ENCODE peak calls at places on chromosomes 4 and X, in nine cellular contexts. I is mammary epithelial cell; T is uterus; B is tibial artery; A is CD8-positive, alpha-beta memory T cell; F is keratinocyte; W is right lobe of liver; C is GM23248; R is heart left ventricle. D is an unnamed sample. For H3K4me1, the result is how much of the 10 kb centered on the place peaks cover.

GRCh38 chrX:41189156-41189555 is 103.9 kb downstream of the USP9X start:
- DNase-seq in A (no peak), C (no peak), W (no peak), T (no peak), B (no peak), F (no peak), R (no peak), I (no peak), D (no peak)

GRCh38 chr4:121138014-121138413 is 26.1 kb downstream of the TNIP3 start:
- DNase-seq in A (no peak), F (no peak), W (no peak), C (no peak), T (no peak), I (no peak), R (no peak), B (no peak), D (no peak)

GRCh38 chr4:76546282-76547166 is 111.5 kb downstream of the SHROOM3 start:
- DNase-seq in C (peak), A (no peak), B (no peak), F (no peak), I (peak), R (no peak), W (no peak), T (no peak), D (peak)

GRCh38 chr4:87152310-87153061 is 67.9 kb downstream of the KLHL8 start:
- DNase-seq in T (no peak), C (no peak), R (no peak), W (no peak), I (no peak), A (no peak), F (no peak), B (no peak), D (no peak)

GRCh38 chrX:121010218-121010617 is 24.7 kb upstream of the CT47A1 start:
- DNase-seq in B (no peak), F (no peak), I (no peak), R (no peak), W (no peak), C (peak), T (no peak), A (no peak), D (no peak)

GRCh38 chr4:104421576-104421975 is 73.1 kb downstream of the CXXC4 start:
- DNase-seq in C (no peak), W (no peak), R (no peak), F (no peak), T (no peak), I (no peak), A (no peak), B (no peak), D (no peak)

GRCh38 chr4:128823025-128823661 is 13.6 kb downstream of the JADE1 start:
- DNase-seq in A (no peak), R (no peak), F (peak), B (no peak), T (no peak), I (peak), C (peak), W (no peak), D (no peak)

GRCh38 chr4:28890949-28891348 is 1829.2 kb upstream of the PCDH7 start:
- DNase-seq in I (no peak), B (no peak), T (no peak), F (no peak), A (no peak), R (no peak), W (no peak), C (no peak), D (no peak)

GRCh38 chr4:126386512-126386911 is 1071.8 kb downstream of the FAT4 start:
- DNase-seq in A (no peak), I (peak), W (no peak), B (no peak), C (no peak), F (no peak), T (no peak), R (no peak), D (no peak)

GRCh38 chr4:166839615-166840251 is 394.6 kb downstream of the SPOCK3 start:
- DNase-seq in R (no peak), T (no peak), W (no peak), A (no peak), B (no peak), F (no peak), C (no peak), I (no peak), D (no peak)

GRCh38 chrX:57528670-57529255 is 63.0 kb upstream of the ZXDB start:
- DNase-seq in A (no peak), I (peak), T (no peak), C (peak), F (no peak), B (no peak), W (no peak), R (no peak), D (no peak)

GRCh38 chr4:176563591-176563990 is 229.1 kb downstream of the VEGFC start:
- DNase-seq in I (no peak), B (no peak), C (peak), T (no peak), F (no peak), R (no peak), A (no peak), W (no peak), D (no peak)

GRCh38 chr4:108240356-108240755 is 71.6 kb upstream of the LEF1 start:
- DNase-seq in C (no peak), T (no peak), B (no peak), I (peak), R (no peak), A (no peak), F (no peak), W (no peak), D (no peak)

GRCh38 chr4:2243682-2244380 is 1.9 kb upstream of the HAUS3 start:
- DNase-seq in A (no peak), I (no peak), T (peak), C (peak), W (peak), R (no peak), B (peak), F (no peak), D (peak)

GRCh38 chr4:15368906-15369305 is 58.9 kb upstream of the C1QTNF7 start:
- DNase-seq in B (no peak), C (peak), W (no peak), I (peak), A (no peak), T (no peak), F (no peak), R (no peak), D (no peak)

GRCh38 chr4:186979966-186980745 is 256.5 kb upstream of the FAT1 start:
- DNase-seq in W (no peak), R (no peak), T (no peak), C (no peak), B (no peak), A (no peak), F (no peak), I (no peak), D (no peak)

GRCh38 chr4:184190711-184191110 is 27.0 kb downstream of the ENPP6 start:
- DNase-seq in C (no peak), T (no peak), B (no peak), W (no peak), R (no peak), I (no peak), F (no peak), A (no peak), D (no peak)

GRCh38 chrX:135396109-135396508 is 25.6 kb upstream of the SMIM10L2A start:
- DNase-seq in I (peak), R (no peak), T (no peak), F (no peak), C (peak), B (no peak), A (no peak), W (no peak), D (no peak)

GRCh38 chr4:165872443-165873297 is at the start of gene TLL1:
- DNase-seq in I (peak), A (no peak), C (no peak), R (no peak), T (no peak), W (no peak), B (no peak), F (no peak), D (no peak)

GRCh38 chr4:147854154-147854553 is 122.3 kb downstream of the ARHGAP10 start:
- DNase-seq in I (no peak), W (no peak), B (no peak), T (no peak), F (no peak), A (no peak), C (peak), R (no peak), D (no peak)

GRCh38 chr4:168831585-168831918 is 178.5 kb downstream of the CBR4 start:
- DNase-seq in F (no peak), T (no peak), I (no peak), A (no peak), R (no peak), C (peak), W (no peak), B (no peak), D (no peak)

GRCh38 chr4:168589154-168589553 is 92.3 kb downstream of the PALLD start:
- DNase-seq in W (no peak), T (no peak), F (peak), A (no peak), R (no peak), B (no peak), C (peak), I (peak), D (no peak)

DNA sequence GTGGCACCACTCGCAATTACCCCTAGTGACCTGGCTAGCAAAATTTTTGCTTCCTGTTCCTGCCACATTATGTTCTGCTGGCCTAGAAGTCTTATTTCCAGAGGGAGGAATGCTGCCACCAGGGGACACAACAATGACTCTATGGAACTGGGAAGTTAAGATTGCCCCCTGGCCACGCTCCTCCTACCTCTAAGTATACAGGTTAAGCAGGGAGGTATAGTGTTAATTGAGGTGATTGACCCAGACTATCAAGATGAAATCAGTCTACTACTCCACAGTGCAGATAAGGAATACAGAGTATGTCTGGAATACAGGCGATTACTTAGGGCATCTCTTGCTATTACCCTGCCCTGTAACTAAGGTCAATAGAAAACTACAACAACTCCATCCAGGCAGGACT is 48.8 kb upstream of the SMARCAD1 start:
- DNase-seq in C (no peak), A (no peak), I (no peak), W (no peak), R (no peak), T (no peak), B (no peak), F (no peak), D (no peak)
- H3K4me1 ChIP-seq in C (under half), A (under half), I (under half), W (under half), R (under half), T (under half), B (under half), F (under half), D (under half)

GRCh38 chr4:69323284-69323683 is 43.0 kb downstream of the UGT2B28 start:
- DNase-seq in B (no peak), W (no peak), A (no peak), R (no peak), T (no peak), I (no peak), C (peak), F (no peak), D (no peak)

GRCh38 chr4:69322055-69322454 is 41.8 kb downstream of the UGT2B28 start:
- DNase-seq in W (no peak), T (no peak), A (no peak), F (no peak), I (peak), C (peak), B (no peak), R (no peak), D (no peak)

GRCh38 chr4:69321153-69321729 is 41.0 kb downstream of the UGT2B28 start:
- DNase-seq in C (no peak), A (no peak), R (no peak), B (no peak), I (peak), F (no peak), W (peak), T (no peak), D (no peak)
- H3K27ac ChIP-seq in C (no peak), A (peak), R (no peak), B (no peak), I (no peak), F (no peak), W (no peak), T (no peak), D (no peak)

GRCh38 chrX:53114864-53115549 is 21.1 kb downstream of the KANTR start:
- DNase-seq in T (no peak), W (no peak), F (no peak), I (no peak), R (no peak), C (no peak), A (no peak), B (no peak), D (no peak)
- H3K4me1 ChIP-seq in T (under half), W (under half), F (under half), I (under half), R (under half), C (under half), A (under half), B (under half), D (under half)

GRCh38 chrX:47595701-47596655 is 13.7 kb downstream of the TIMP1 start:
- DNase-seq in C (peak), F (no peak), R (no peak), T (no peak), A (no peak), I (no peak), W (no peak), B (no peak), D (no peak)
- H3K27ac ChIP-seq in C (no peak), F (no peak), R (peak), T (no peak), A (no peak), I (no peak), W (no peak), B (peak), D (no peak)

GRCh38 chrX:112852850-112853249 is 12.2 kb upstream of the AMOT start:
- DNase-seq in W (no peak), B (no peak), I (no peak), C (no peak), A (no peak), R (no peak), F (no peak), T (no peak), D (no peak)
- H3K4me1 ChIP-seq in W (under half), B (under half), I (under half), C (under half), A (under half), R (under half), F (under half), T (under half), D (under half)